ENCODE peak calls at places on chromosomes 7 and 10, in six cellular contexts. C is CD8-positive, alpha-beta T cell; B is CD4-positive, CD25-positive, alpha-beta regulatory T cell; Q is pancreas; W is adrenal gland; L is mucosa of descending colon. F is an unnamed sample.

GRCh38 chr10:79149662-79150443 is 81.1 kb downstream of the ZMIZ1 start:
- DNase-seq in C (peak; percentile 32), W (peak; percentile 90), B (peak; percentile 81), L (peak; percentile 73), Q (peak; percentile 39), F (no peak)

GRCh38 chr7:54719425-54719824 is 39.6 kb downstream of the SEC61G start:
- DNase-seq in B (no peak), C (no peak), W (no peak), L (no peak), Q (no peak), F (no peak)

GRCh38 chr10:74821501-74821900 is 4.9 kb upstream of the KAT6B start:
- DNase-seq in W (peak; percentile 42), Q (peak; percentile 19), B (no peak), L (peak; percentile 19), C (no peak), F (no peak)

GRCh38 chr10:103693070-103693811 is 162.1 kb downstream of the SH3PXD2A start:
- DNase-seq in B (peak; percentile 52), W (no peak), C (peak; percentile 35), Q (no peak), L (peak; percentile 43), F (peak; percentile 33)

GRCh38 chr7:19713676-19714075 is 4.8 kb upstream of the POLR1F start:
- DNase-seq in L (peak; percentile 63), C (peak; percentile 37), B (peak; percentile 57), Q (no peak), W (peak; percentile 55), F (peak; percentile 47)

GRCh38 chr10:97991875-97992274 is 38.5 kb downstream of the CRTAC1 start:
- DNase-seq in B (no peak), L (peak; percentile 25), Q (no peak), W (no peak), C (no peak), F (no peak)

GRCh38 chr7:21869785-21870402 is 75.8 kb downstream of the CDCA7L start:
- DNase-seq in C (no peak), W (no peak), L (no peak), Q (no peak), B (no peak), F (no peak)

GRCh38 chr7:54888067-54888735 is 129.2 kb upstream of the SEC61G start:
- DNase-seq in Q (no peak), B (no peak), C (no peak), W (peak; percentile 36), L (no peak), F (no peak)

GRCh38 chr10:68897336-68897741 is 3.8 kb upstream of the DDX50 start:
- DNase-seq in Q (peak; percentile 13), B (peak; percentile 62), C (peak; percentile 28), L (peak; percentile 83), W (peak; percentile 74), F (peak; percentile 42)

GRCh38 chr7:55641273-55641691 is 69.0 kb upstream of the VOPP1 start:
- DNase-seq in B (peak; percentile 69), C (peak; percentile 27), W (peak; percentile 65), Q (peak; percentile 57), L (peak; percentile 58), F (peak; percentile 28)

GRCh38 chr10:124591123-124591495 is 129.5 kb downstream of the LHPP start:
- DNase-seq in W (no peak), L (no peak), B (no peak), Q (no peak), C (no peak), F (no peak)

GRCh38 chr7:111841596-111842209 is 279.4 kb upstream of the IMMP2L start:
- DNase-seq in L (no peak), Q (no peak), B (no peak), C (no peak), W (no peak), F (no peak)
- H3K4me1 ChIP-seq in L (peaks cover 4% of the 10 kb centered on the region), Q (no peaks in the 10 kb centered on the region), B (no peaks in the 10 kb centered on the region), C (no peaks in the 10 kb centered on the region), W (no peaks in the 10 kb centered on the region), F (no peaks in the 10 kb centered on the region)

GRCh38 chr10:114053946-114054345 is 10.3 kb downstream of the ADRB1 start:
- DNase-seq in W (no peak), C (no peak), Q (no peak), L (no peak), B (no peak), F (no peak)
- H3K4me1 ChIP-seq in W (no peaks in the 10 kb centered on the region), C (no peaks in the 10 kb centered on the region), Q (peaks cover 7% of the 10 kb centered on the region), L (no peaks in the 10 kb centered on the region), B (no peaks in the 10 kb centered on the region), F (no peaks in the 10 kb centered on the region)

DNA sequence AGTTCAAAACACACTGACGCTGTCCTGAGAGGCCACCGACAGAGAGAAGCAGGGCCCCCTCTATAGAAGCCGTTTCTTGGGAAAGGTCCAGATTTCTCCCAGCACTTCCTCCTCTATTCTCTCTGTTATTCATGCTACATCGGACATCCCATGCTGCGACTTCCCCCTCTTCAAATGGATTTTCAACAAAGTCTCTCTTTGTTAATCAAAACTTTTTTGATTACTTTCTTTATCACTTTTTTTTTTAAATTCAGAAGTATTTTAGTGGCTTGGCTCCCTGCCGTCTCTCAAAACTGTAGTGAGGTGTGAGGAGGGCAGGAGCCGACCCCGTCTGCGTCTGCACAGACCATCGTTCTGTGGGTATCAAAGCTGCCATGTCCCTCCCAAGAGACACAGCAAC is 298.9 kb upstream of the PITRM1 start:
- DNase-seq in L (no peak), W (no peak), C (no peak), B (no peak), Q (no peak), F (no peak)
- H3K4me1 ChIP-seq in L (peaks cover 10% of the 10 kb centered on the region), W (peaks cover 8% of the 10 kb centered on the region), C (peaks cover 10% of the 10 kb centered on the region), B (peaks cover 34% of the 10 kb centered on the region), Q (peaks cover 5% of the 10 kb centered on the region), F (peaks cover 17% of the 10 kb centered on the region)

DNA sequence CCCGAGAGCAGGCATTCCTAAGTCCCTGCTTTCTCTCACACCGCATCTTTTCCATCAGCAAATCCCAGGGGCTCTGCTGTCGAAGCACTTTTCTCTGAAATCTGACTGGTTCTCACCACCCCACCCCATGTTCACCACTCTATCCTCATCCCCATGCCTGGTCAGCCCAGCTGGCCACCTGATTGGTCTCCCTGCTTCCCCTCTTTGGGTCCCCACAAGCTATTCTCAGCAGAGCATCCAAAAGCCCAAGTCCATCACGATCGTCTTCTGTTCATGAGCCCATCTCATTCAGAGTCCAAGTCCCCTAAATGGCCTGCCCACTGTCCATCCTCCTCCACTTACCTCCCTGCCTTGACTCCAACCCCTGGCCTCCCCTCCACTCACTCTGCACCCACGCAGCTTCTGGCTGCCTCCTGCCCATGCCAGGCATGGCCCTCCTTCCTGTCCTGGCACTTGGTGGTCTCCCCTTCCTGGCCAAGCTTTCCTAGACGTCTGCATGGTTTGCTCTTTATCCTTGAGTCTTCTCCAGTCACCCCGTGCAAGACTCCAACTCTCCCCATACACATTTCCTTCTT is 1.6 kb upstream of the PPP2R2D start:
- DNase-seq in W (no peak), Q (no peak), L (no peak), B (no peak), C (no peak), F (no peak)
- H3K4me1 ChIP-seq in W (peaks cover 32% of the 10 kb centered on the region), Q (no peaks in the 10 kb centered on the region), L (peaks cover 25% of the 10 kb centered on the region), B (peaks cover 30% of the 10 kb centered on the region), C (peaks cover 42% of the 10 kb centered on the region), F (peaks cover 25% of the 10 kb centered on the region)

GRCh38 chr10:24240001-24240751 is 31.2 kb downstream of the KIAA1217 start:
- DNase-seq in C (no peak), L (peak; percentile 8), Q (no peak), W (no peak), B (no peak), F (no peak)

GRCh38 chr10:24238527-24239247 is 29.7 kb downstream of the KIAA1217 start:
- DNase-seq in Q (peak; percentile 62), B (no peak), L (peak; percentile 53), W (no peak), C (no peak), F (no peak)

GRCh38 chr10:24235471-24235870 is 26.5 kb downstream of the KIAA1217 start:
- DNase-seq in W (no peak), C (no peak), Q (no peak), L (no peak), B (no peak), F (no peak)

GRCh38 chr10:24239289-24239688 is 30.4 kb downstream of the KIAA1217 start:
- DNase-seq in W (no peak), C (no peak), Q (peak; percentile 20), B (no peak), L (peak; percentile 12), F (no peak)

GRCh38 chr10:24237801-24238390 is 29.0 kb downstream of the KIAA1217 start:
- DNase-seq in Q (no peak), L (peak; percentile 23), B (no peak), C (no peak), W (no peak), F (no peak)
- H3K4me1 ChIP-seq in Q (peaks cover 27% of the 10 kb centered on the region), L (peaks cover 11% of the 10 kb centered on the region), B (no peaks in the 10 kb centered on the region), C (no peaks in the 10 kb centered on the region), W (no peaks in the 10 kb centered on the region), F (no peaks in the 10 kb centered on the region)

GRCh38 chr7:52782348-52782747 is 253.1 kb upstream of the POM121L12 start:
- DNase-seq in Q (no peak), L (no peak), B (no peak), C (no peak), W (no peak), F (no peak)

GRCh38 chr7:52781250-52781649 is 254.2 kb upstream of the POM121L12 start:
- DNase-seq in L (peak; percentile 45), B (no peak), C (no peak), W (no peak), Q (no peak), F (no peak)

DNA sequence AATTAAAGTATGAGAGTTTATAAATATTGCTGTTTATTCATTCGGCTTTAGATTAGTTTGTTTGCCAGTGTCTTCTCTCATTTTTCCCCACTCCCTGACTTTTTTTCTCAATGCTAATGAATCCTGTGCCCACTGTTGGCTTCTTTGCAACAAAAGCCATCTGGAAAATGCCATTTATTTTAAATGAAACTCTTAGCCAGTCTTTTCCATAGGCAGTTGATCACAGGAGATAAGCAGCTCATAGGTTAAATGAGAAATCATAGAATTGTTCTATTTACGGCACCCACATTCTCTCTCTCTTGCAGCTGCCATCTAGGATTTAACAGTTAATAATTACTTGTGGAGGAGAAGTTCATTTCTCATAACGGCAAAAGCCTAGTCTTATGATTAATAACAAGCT is 249.3 kb upstream of the POM121L12 start:
- DNase-seq in Q (no peak), C (no peak), B (no peak), W (no peak), L (no peak), F (no peak)
- H3K4me1 ChIP-seq in Q (no peaks in the 10 kb centered on the region), C (no peaks in the 10 kb centered on the region), B (no peaks in the 10 kb centered on the region), W (no peaks in the 10 kb centered on the region), L (no peaks in the 10 kb centered on the region), F (no peaks in the 10 kb centered on the region)

DNA sequence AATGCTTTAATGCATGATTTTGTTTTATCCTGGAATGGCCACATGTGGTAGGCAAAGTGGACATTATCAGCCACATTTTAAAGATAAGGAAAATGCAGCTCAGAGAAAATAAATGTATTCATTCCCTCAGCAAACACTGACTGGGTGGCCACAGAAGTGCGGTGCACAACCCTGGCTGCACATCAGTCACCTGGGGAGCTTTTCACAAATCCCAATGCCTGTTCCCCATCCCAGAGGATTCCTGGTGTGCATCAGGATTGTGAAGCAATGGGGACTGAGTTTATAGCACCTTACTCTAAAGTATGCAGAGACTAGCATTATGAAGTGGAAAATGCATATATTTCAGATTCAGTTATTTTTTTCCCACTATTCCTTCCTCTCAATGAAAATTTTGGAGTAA is 193.5 kb upstream of the C7orf33 start:
- DNase-seq in Q (no peak), C (no peak), B (no peak), W (no peak), L (no peak), F (no peak)
- H3K4me1 ChIP-seq in Q (no peaks in the 10 kb centered on the region), C (no peaks in the 10 kb centered on the region), B (no peaks in the 10 kb centered on the region), W (no peaks in the 10 kb centered on the region), L (no peaks in the 10 kb centered on the region), F (no peaks in the 10 kb centered on the region)

DNA sequence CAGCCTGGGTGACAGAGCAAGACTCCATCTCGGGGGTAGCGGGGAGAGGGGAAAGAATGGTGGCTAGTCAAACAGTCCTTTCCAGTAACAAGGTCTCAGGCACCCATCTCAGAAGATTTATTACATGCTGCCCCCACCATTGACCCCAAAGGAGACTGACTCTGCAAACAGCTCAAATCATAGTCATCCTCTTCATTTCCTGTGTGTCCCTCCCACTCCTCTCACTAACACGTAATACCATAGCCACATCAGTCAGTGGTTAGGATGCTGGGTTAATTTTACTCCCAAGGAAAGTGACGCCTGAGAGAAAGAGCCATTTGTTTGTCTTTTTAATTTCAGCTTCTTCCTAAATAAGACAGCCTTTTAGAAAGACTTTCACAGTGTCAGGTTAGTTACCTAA is 56.6 kb upstream of the BET1 start:
- DNase-seq in Q (no peak), W (no peak), C (no peak), L (no peak), B (no peak), F (no peak)
- H3K4me1 ChIP-seq in Q (no peaks in the 10 kb centered on the region), W (no peaks in the 10 kb centered on the region), C (no peaks in the 10 kb centered on the region), L (no peaks in the 10 kb centered on the region), B (no peaks in the 10 kb centered on the region), F (no peaks in the 10 kb centered on the region)